ENCODE peak calls at places on chromosomes 13 and 19, in eight cellular contexts. C, S, G, R, B, N, Q and V are unnamed samples.

GRCh38 chr19:17775245-17775927 is 19.6 kb upstream of the B3GNT3 start:
- DNase-seq in C (peak), G (peak), Q (peak), N (peak), S (no peak), B (peak), R (no peak), V (peak)

GRCh38 chr13:31733066-31733465 is 6.3 kb upstream of the RXFP2 start:
- DNase-seq in Q (no peak), N (no peak), B (no peak), R (no peak), C (no peak), S (no peak), G (peak), V (no peak)

GRCh38 chr13:60931858-60932546 is 483.6 kb downstream of the PCDH20 start:
- DNase-seq in B (no peak), R (no peak), S (no peak), Q (peak), C (peak), N (no peak), G (peak), V (no peak)

GRCh38 chr13:101757446-101758039 is 305.1 kb downstream of the ITGBL1 start:
- DNase-seq in B (no peak), Q (no peak), R (no peak), C (peak), G (peak), N (no peak), S (no peak), V (peak)

GRCh38 chr13:91242652-91243051 is 104.8 kb upstream of the MIR17HG start:
- DNase-seq in N (no peak), G (no peak), R (no peak), S (no peak), C (no peak), B (no peak), Q (no peak), V (no peak)

GRCh38 chr13:26022538-26023292 is 29.1 kb downstream of the SHISA2 start:
- DNase-seq in G (no peak), R (no peak), C (peak), S (no peak), B (no peak), Q (no peak), N (peak), V (peak)

GRCh38 chr19:48551437-48552302 is at the start of gene SULT2B1:
- DNase-seq in B (no peak), S (no peak), N (no peak), R (no peak), C (peak), Q (no peak), G (no peak), V (peak)

GRCh38 chr13:102703721-102704035 is 8.8 kb upstream of the METTL21C start:
- DNase-seq in R (no peak), S (no peak), Q (no peak), C (no peak), G (peak), N (no peak), B (no peak), V (no peak)

GRCh38 chr13:112531263-112531794 is 56.6 kb downstream of the TUBGCP3 start:
- DNase-seq in C (no peak), Q (no peak), S (no peak), G (no peak), R (no peak), N (no peak), B (no peak), V (no peak)

GRCh38 chr13:83452292-83452950 is 429.9 kb downstream of the SLITRK1 start:
- DNase-seq in B (no peak), R (no peak), Q (no peak), G (no peak), S (no peak), C (no peak), N (no peak), V (no peak)

GRCh38 chr19:38055655-38056521 is 148.9 kb downstream of the SIPA1L3 start:
- DNase-seq in Q (no peak), R (no peak), N (peak), B (no peak), G (no peak), C (no peak), S (no peak), V (no peak)

GRCh38 chr13:28636078-28636477 is 22.9 kb upstream of the POMP start:
- DNase-seq in G (no peak), Q (no peak), S (no peak), N (no peak), B (no peak), R (no peak), C (no peak), V (no peak)

GRCh38 chr19:18309525-18310064 is 13.3 kb downstream of the LSM4 start:
- DNase-seq in N (no peak), Q (no peak), B (no peak), S (no peak), R (no peak), G (no peak), C (no peak), V (no peak)

GRCh38 chr13:79589605-79590511 is 108.9 kb downstream of the NDFIP2 start:
- DNase-seq in N (no peak), Q (no peak), B (no peak), S (no peak), G (no peak), R (no peak), C (no peak), V (peak)
- TF ChIP-seq MAX in N (no peak), Q (no peak), B (no peak), S (no peak), G (no peak), R (no peak), C (no peak), V (no peak)

DNA sequence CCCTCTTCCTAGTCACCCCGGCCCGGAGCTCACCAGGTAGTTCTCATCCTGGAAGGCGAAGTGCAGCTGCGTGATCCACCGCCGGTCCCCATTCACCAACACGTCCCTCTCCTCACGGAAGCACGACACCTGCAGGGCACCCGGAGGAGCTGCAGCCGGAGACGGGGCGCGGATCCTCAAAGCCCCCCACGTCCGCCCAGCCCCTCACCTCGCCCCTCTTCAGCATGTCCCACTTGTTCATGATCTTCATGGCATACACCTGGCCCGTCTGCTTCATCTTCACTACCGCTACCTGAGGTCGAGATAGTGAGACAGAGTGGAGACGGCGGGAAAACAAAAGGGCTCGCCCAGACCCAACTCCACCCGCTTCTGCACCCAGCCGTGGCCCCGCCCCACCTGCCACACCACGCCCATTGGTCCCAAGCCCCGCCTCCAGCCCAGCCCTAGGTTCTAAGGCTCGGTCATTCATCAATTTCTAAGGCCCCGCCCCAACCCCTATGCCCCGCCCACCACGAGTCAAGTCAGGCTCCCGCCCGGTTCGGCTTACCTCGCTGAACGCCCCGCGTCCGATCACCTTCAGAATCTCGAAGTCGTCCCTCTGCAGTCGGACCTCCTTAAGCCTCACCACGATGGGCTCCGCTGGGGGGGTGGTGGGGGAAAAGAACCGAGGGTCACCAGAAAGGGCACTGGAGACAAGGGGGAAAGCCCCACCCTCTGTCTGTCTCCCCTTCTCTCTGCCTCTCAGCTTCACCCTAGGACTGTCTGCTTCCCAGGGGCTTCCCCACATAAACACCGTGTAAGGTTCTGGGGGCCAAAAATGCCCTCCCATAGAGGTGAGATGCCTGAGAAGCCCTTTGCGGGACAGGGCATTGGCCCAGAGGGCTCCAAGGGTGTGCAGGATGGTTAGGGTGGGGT is 2.8 kb downstream of the DMPK start:
- DNase-seq in B (peak), S (peak), R (peak), C (peak), G (peak), Q (peak), N (peak), V (peak)
- H3K4me3 ChIP-seq in B (peak), S (peak), R (peak), C (peak), G (no peak), Q (no peak), N (peak), V (no peak)

GRCh38 chr19:58516964-58517833 is 2.4 kb downstream of the ZBTB45 start:
- DNase-seq in S (no peak), N (no peak), C (no peak), Q (no peak), G (no peak), R (no peak), B (no peak), V (no peak)

GRCh38 chr19:58520257-58520599 is 618 bp upstream of the ZBTB45 start:
- DNase-seq in Q (no peak), G (no peak), R (no peak), N (no peak), C (no peak), S (no peak), B (no peak), V (no peak)

GRCh38 chr19:58519087-58519354 is 589 bp downstream of the ZBTB45 start:
- DNase-seq in B (peak), N (peak), C (peak), S (no peak), G (peak), Q (peak), R (no peak), V (peak)

GRCh38 chr19:58518261-58519086 is 1.1 kb downstream of the ZBTB45 start:
- DNase-seq in N (no peak), G (no peak), S (no peak), B (no peak), C (no peak), R (no peak), Q (no peak), V (peak)

GRCh38 chr19:58519355-58520256 is at the start of gene ZBTB45:
- DNase-seq in G (peak), N (peak), S (peak), Q (peak), C (peak), R (peak), B (peak), V (peak)
- TF ChIP-seq POLR2A in G (peak), N (peak), S (peak), Q (peak), C (peak), R (peak), B (peak), V (peak)

GRCh38 chr13:110307697-110308376 is 753 bp downstream of the COL4A2 start:
- DNase-seq in S (no peak), N (peak), B (no peak), G (peak), C (peak), Q (no peak), R (no peak), V (no peak)

GRCh38 chr13:110309159-110309476 is 2.0 kb downstream of the COL4A2 start:
- DNase-seq in G (no peak), C (no peak), Q (no peak), R (no peak), N (no peak), S (no peak), B (no peak), V (no peak)

GRCh38 chr13:110309661-110310524 is 2.8 kb downstream of the COL4A2 start:
- DNase-seq in B (no peak), R (no peak), C (no peak), G (no peak), Q (no peak), N (no peak), S (no peak), V (no peak)

GRCh38 chr13:110306960-110307696 is at the start of the genes COL4A1 and COL4A2:
- DNase-seq in N (no peak), S (no peak), C (peak), B (no peak), Q (no peak), R (no peak), G (peak), V (no peak)

DNA sequence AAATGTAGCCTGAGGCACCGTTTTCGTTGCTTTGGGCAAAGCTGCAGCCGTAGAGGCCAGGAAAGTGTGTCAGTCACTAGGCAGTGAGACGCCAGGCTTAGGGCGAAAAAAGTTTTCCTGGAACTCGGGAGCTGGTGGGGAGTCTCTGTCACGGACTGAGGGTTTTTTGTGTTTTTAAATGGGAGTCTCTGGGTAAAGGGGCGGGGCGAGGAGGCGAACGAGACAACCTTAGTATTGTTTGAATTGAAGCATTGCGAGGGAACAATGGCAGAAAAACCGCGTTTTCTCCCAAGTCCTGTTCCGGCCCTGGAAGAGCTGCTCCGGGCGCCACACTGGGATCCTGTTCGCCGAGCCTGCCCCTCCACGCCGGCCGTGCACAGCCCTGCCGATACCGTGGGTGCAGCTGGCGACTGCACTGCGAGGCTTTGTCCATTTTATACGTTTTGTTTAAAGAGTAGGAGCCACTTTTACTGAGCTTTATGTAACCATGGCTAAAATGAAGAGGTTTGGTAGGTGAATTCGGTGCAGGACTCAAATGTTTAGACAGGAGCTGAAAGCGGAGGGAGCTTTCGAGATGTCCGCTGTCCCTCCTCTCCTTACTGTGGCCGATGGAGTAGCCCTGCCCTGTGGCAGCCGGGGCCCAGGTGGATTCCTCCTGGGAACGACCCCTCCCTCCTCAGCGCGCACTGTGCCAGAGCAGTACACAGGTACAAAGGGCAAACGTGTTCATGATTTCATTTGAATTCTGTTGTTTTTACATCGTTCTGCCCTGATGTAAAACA is 1.5 kb downstream of the COL4A2 start:
- DNase-seq in B (no peak), G (peak), R (no peak), C (peak), N (peak), Q (no peak), S (no peak), V (no peak)
- TF ChIP-seq MAX in B (no peak), G (no peak), R (no peak), C (no peak), N (peak), Q (no peak), S (no peak), V (no peak)

GRCh38 chr19:50427318-50427925 is 5.3 kb upstream of the MYBPC2 start:
- DNase-seq in R (no peak), S (no peak), C (no peak), N (no peak), G (no peak), Q (no peak), B (no peak), V (no peak)
- H3K4me3 ChIP-seq in R (no peak), S (no peak), C (no peak), N (no peak), G (no peak), Q (no peak), B (no peak), V (no peak)

GRCh38 chr19:1592023-1592754 is 476 bp downstream of the MBD3 start:
- DNase-seq in R (peak), Q (peak), S (peak), C (peak), B (peak), N (peak), G (peak), V (peak)
- TF ChIP-seq POLR2A in R (peak), Q (peak), S (peak), C (peak), B (peak), N (peak), G (peak), V (peak)

DNA sequence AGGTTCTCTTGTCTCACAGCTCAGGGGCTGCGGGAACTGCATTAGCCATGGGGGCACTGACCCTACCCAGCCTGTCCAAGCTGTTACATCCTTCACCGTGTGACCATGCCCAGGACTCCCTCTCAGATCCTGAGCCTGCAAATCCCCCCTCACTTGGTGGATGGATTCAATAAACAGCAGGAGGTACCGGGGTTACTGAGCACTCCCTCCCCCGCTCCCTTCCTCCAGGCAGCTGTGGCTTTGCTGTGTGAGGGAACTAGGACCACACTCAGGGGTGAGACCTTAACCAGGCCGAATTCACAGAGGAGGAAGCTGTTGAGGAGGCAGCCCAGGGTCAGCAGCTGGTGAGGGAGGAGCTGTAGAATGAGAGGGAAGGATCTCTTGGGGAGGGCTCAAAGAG is 27.0 kb upstream of the CEACAM1 start:
- DNase-seq in R (no peak), G (no peak), Q (no peak), S (no peak), N (no peak), B (no peak), C (no peak), V (peak)
- TF ChIP-seq MAX in R (no peak), G (no peak), Q (no peak), S (no peak), N (no peak), B (no peak), C (no peak), V (no peak)